ENCODE peak calls at places on chromosomes 4 and X, in nine cellular contexts. A is stomach, W is body of pancreas, F is colonic mucosa, H is kidney, X is AG04450, G is coronary artery, L is uterus, T is psoas muscle. N is an unnamed sample.

GRCh38 chrX:20463296-20464075 is 196.8 kb upstream of the RPS6KA3 start:
- DNase-seq in H (no peak), G (no peak), T (no peak), A (no peak), X (no peak), F (no peak), W (no peak), L (no peak), N (no peak)

GRCh38 chr4:19224820-19225219 is 1026.9 kb upstream of the SLIT2 start:
- DNase-seq in G (no peak), L (no peak), T (no peak), W (no peak), X (no peak), H (no peak), A (no peak), F (no peak), N (no peak)

GRCh38 chr4:105551968-105552746 is at the start of gene ARHGEF38:
- DNase-seq in F (peak; percentile 90), G (no peak), X (no peak), W (peak; percentile 91), H (peak; percentile 85), A (peak; percentile 72), L (no peak), T (no peak), N (no peak)

GRCh38 chr4:152634110-152634760 is 45.6 kb downstream of the TMEM154 start:
- DNase-seq in F (no peak), W (no peak), L (no peak), H (no peak), X (no peak), G (no peak), T (no peak), A (no peak), N (no peak)

GRCh38 chrX:135484636-135485289 is 35.7 kb upstream of the INTS6L start:
- DNase-seq in L (no peak), A (no peak), T (no peak), G (no peak), F (no peak), W (peak; percentile 17), X (no peak), H (no peak), N (peak; percentile 39)

GRCh38 chr4:180810581-180810980 is 1432.6 kb upstream of the TENM3 start:
- DNase-seq in X (no peak), L (no peak), T (no peak), G (no peak), F (no peak), H (no peak), A (no peak), W (no peak), N (no peak)

GRCh38 chr4:20203508-20203907 is 48.2 kb upstream of the SLIT2 start:
- DNase-seq in X (peak; percentile 59), W (no peak), G (no peak), H (no peak), T (no peak), L (no peak), F (no peak), A (no peak), N (no peak)

GRCh38 chr4:89957527-89957926 is 62.9 kb downstream of the MMRN1 start:
- DNase-seq in A (no peak), T (no peak), G (no peak), W (no peak), L (no peak), F (no peak), X (no peak), H (no peak), N (no peak)

GRCh38 chrX:150958177-150958576 is 25.0 kb upstream of the HMGB3 start:
- DNase-seq in H (peak; percentile 0), G (no peak), F (no peak), X (no peak), A (no peak), W (peak; percentile 15), L (no peak), T (no peak), N (no peak)

GRCh38 chrX:150966235-150966634 is 16.9 kb upstream of the HMGB3 start:
- DNase-seq in X (no peak), G (no peak), H (peak; percentile 40), L (no peak), A (no peak), F (no peak), T (no peak), W (no peak), N (no peak)

GRCh38 chrX:150966742-150967141 is 16.4 kb upstream of the HMGB3 start:
- DNase-seq in G (no peak), A (no peak), W (no peak), L (no peak), T (no peak), F (no peak), X (no peak), H (no peak), N (no peak)

GRCh38 chrX:150959557-150959956 is 23.6 kb upstream of the HMGB3 start:
- DNase-seq in G (no peak), L (no peak), T (no peak), A (no peak), F (no peak), H (no peak), W (no peak), X (no peak), N (no peak)

GRCh38 chrX:150961631-150962030 is 21.5 kb upstream of the HMGB3 start:
- DNase-seq in W (no peak), T (no peak), F (no peak), L (no peak), G (no peak), X (no peak), A (no peak), H (no peak), N (no peak)
- H3K27ac ChIP-seq in W (no peak overlapping the region), T (no peak overlapping the region), F (no peak overlapping the region), L (no peak overlapping the region), G (no peak overlapping the region), X (no peak overlapping the region), A (no peak overlapping the region), H (no peak overlapping the region), N (no peak overlapping the region)

GRCh38 chrX:46961097-46961496 is 48.9 kb downstream of the JADE3 start:
- DNase-seq in T (no peak), W (no peak), G (no peak), X (no peak), F (no peak), H (no peak), A (no peak), L (no peak), N (no peak)

GRCh38 chrX:46959101-46959500 is 46.9 kb downstream of the JADE3 start:
- DNase-seq in F (no peak), A (no peak), X (no peak), L (no peak), T (no peak), G (no peak), W (no peak), H (no peak), N (no peak)

GRCh38 chrX:46957299-46957698 is 45.1 kb downstream of the JADE3 start:
- DNase-seq in L (no peak), H (no peak), A (no peak), T (no peak), F (no peak), X (no peak), W (peak; percentile 20), G (no peak), N (no peak)

GRCh38 chrX:46961574-46962279 is 49.5 kb downstream of the JADE3 start:
- DNase-seq in F (no peak), H (no peak), T (no peak), A (no peak), W (peak; percentile 63), L (no peak), G (no peak), X (no peak), N (no peak)

GRCh38 chrX:46959985-46960700 is 47.9 kb downstream of the JADE3 start:
- DNase-seq in X (no peak), F (no peak), W (no peak), A (no peak), H (no peak), L (no peak), T (no peak), G (no peak), N (no peak)
- H3K27ac ChIP-seq in X (no peak overlapping the region), F (no peak overlapping the region), W (no peak overlapping the region), A (no peak overlapping the region), H (no peak overlapping the region), L (peak overlapping the region; percentile 56), T (no peak overlapping the region), G (no peak overlapping the region), N (no peak overlapping the region)

GRCh38 chrX:13404364-13404763 is 84.5 kb upstream of the ATXN3L start:
- DNase-seq in T (no peak), X (no peak), A (no peak), W (no peak), F (no peak), G (no peak), H (no peak), L (no peak), N (no peak)

GRCh38 chrX:13398073-13398823 is 78.4 kb upstream of the ATXN3L start:
- DNase-seq in F (no peak), G (peak; percentile 83), H (peak; percentile 81), X (peak; percentile 97), L (peak; percentile 45), A (peak; percentile 65), T (peak; percentile 53), W (peak; percentile 25), N (no peak)

GRCh38 chrX:13401724-13402123 is 81.9 kb upstream of the ATXN3L start:
- DNase-seq in W (no peak), T (no peak), A (no peak), F (no peak), X (no peak), L (no peak), H (no peak), G (no peak), N (no peak)

GRCh38 chrX:13396887-13397286 is 77.0 kb upstream of the ATXN3L start:
- DNase-seq in A (no peak), G (no peak), H (no peak), X (no peak), T (no peak), L (no peak), F (no peak), W (no peak), N (no peak)

DNA sequence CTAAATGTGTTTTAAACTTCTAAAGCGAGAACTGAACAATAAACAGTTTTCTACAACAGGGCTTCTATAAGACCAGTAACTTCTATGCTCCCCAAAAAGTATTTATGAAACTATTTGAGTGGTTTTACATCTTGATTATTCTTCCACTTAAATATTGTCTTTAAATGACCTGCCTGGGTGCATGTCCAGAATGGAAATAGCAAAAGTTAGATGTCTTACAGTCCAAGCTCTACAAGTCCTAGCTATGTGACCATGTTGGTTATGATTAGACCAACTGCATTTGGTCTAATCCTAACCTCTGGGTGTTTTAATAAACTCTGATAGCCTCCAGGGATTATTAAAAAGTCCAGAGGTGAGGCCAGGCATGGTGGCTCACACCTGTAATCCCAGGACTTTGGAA is 79.0 kb upstream of the ATXN3L start:
- DNase-seq in X (no peak), H (no peak), L (no peak), G (no peak), F (no peak), A (no peak), W (no peak), T (no peak), N (no peak)
- H3K27ac ChIP-seq in X (peak overlapping the region; percentile 83), H (no peak overlapping the region), L (peak overlapping the region; percentile 45), G (peak overlapping the region; percentile 45), F (no peak overlapping the region), A (no peak overlapping the region), W (no peak overlapping the region), T (no peak overlapping the region), N (no peak overlapping the region)

GRCh38 chr4:40325406-40326019 is 9.6 kb upstream of the CHRNA9 start:
- DNase-seq in G (no peak), A (no peak), X (peak; percentile 50), W (peak; percentile 71), T (no peak), F (peak; percentile 50), H (no peak), L (no peak), N (peak; percentile 75)

GRCh38 chr4:40323866-40324265 is 11.3 kb upstream of the CHRNA9 start:
- DNase-seq in W (no peak), G (no peak), L (no peak), A (no peak), F (no peak), T (no peak), H (no peak), X (no peak), N (no peak)

GRCh38 chr4:40317921-40318658 is 17.0 kb upstream of the CHRNA9 start:
- DNase-seq in G (no peak), T (no peak), X (no peak), H (no peak), W (no peak), F (no peak), A (no peak), L (no peak), N (no peak)

GRCh38 chr4:40322853-40323252 is 12.3 kb upstream of the CHRNA9 start:
- DNase-seq in L (peak; percentile 31), X (no peak), G (no peak), H (no peak), F (no peak), T (no peak), W (no peak), A (no peak), N (no peak)

DNA sequence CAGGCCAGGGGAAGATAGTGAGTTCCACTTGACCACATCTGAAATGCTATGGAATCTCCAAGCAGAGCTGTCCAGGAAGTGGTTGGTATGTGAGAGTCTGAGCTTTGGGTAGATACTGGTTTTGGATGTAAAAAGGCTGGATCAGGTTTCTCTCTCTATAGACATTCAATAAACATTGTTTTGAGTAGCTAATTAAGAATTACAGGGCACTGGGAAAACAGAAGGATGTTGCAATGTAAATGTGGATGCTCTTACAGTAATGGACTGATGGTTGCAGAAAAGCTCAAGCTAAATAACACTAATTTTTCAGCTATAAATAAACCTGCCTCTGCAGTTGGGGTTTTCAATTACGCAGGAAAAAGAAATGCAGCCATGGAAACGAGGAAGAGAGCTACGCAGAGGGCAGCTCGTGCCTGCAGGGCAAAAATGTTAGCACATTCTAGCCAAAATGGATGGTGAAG is 13.4 kb upstream of the CHRNA9 start:
- DNase-seq in A (no peak), T (no peak), G (no peak), H (no peak), W (no peak), L (no peak), X (peak; percentile 59), F (no peak), N (no peak)
- H3K27ac ChIP-seq in A (no peak overlapping the region), T (no peak overlapping the region), G (no peak overlapping the region), H (no peak overlapping the region), W (no peak overlapping the region), L (peak overlapping the region; percentile 5), X (peak overlapping the region; percentile 75), F (no peak overlapping the region), N (no peak overlapping the region)

N was measured in CD4-positive, alpha-beta memory T cell.